ENCODE peak calls at places on chromosomes 12 and 14, in ten cellular contexts. Q is endothelial cell of umbilical vein, V is cardiac muscle cell, P is IMR-90, F is body of pancreas, C is progenitor cell of endocrine pancreas, B is dorsolateral prefrontal cortex, G is Peyer's patch, N is PC-3, D is fibroblast of mammary gland. U is an unnamed sample.

GRCh38 chr12:58346032-58346632 is 404.8 kb downstream of the ATP23 start:
- DNase-seq in V (peak; percentile 51), D (peak; percentile 64), C (no peak), B (no peak), N (peak; percentile 79), F (no peak), Q (peak; percentile 58), P (peak; percentile 62), G (no peak), U (peak; percentile 45)

GRCh38 chr12:121391619-121392324 is 8.1 kb upstream of the RNF34 start:
- DNase-seq in V (no peak), D (peak; percentile 54), Q (no peak), F (peak; percentile 20), P (peak; percentile 61), N (no peak), C (no peak), G (peak; percentile 26), B (no peak), U (no peak)

GRCh38 chr14:99195602-99196309 is 76.2 kb downstream of the BCL11B start:
- DNase-seq in Q (no peak), B (no peak), G (no peak), P (no peak), F (peak; percentile 40), V (no peak), C (no peak), D (no peak), N (no peak), U (no peak)

GRCh38 chr12:99130808-99131538 is 485.9 kb downstream of the APAF1 start:
- DNase-seq in F (no peak), D (peak; percentile 47), V (no peak), Q (no peak), G (no peak), C (no peak), N (peak; percentile 12), P (no peak), B (no peak), U (peak; percentile 63)

GRCh38 chr12:79676579-79676978 is 14.2 kb downstream of the PAWR start:
- DNase-seq in P (no peak), V (no peak), D (no peak), G (no peak), N (no peak), F (no peak), B (no peak), Q (no peak), C (no peak), U (no peak)

GRCh38 chr14:51087024-51087423 is 7.9 kb downstream of the TRIM9 start:
- DNase-seq in V (no peak), P (no peak), B (no peak), N (peak; percentile 91), G (no peak), F (no peak), D (peak; percentile 35), Q (no peak), C (no peak), U (peak; percentile 78)

GRCh38 chr14:101780887-101781239 is 19.4 kb downstream of the PPP2R5C start:
- DNase-seq in F (no peak), V (peak; percentile 27), D (no peak), Q (no peak), B (no peak), N (no peak), P (no peak), G (no peak), C (no peak), U (no peak)

GRCh38 chr12:2290091-2290490 is 237.3 kb downstream of the CACNA1C start:
- DNase-seq in P (no peak), F (no peak), N (no peak), Q (no peak), D (no peak), G (no peak), C (no peak), V (no peak), B (no peak), U (no peak)

GRCh38 chr12:106776897-106777296 is 2.4 kb downstream of the RIC8B start:
- DNase-seq in F (no peak), Q (no peak), D (no peak), P (no peak), N (no peak), V (no peak), B (no peak), G (no peak), C (no peak), U (no peak)

GRCh38 chr14:68137704-68138619 is 318.4 kb downstream of the RAD51B start:
- DNase-seq in D (peak; percentile 96), N (peak; percentile 98), F (peak; percentile 50), C (no peak), G (no peak), V (peak; percentile 81), B (no peak), Q (peak; percentile 12), P (peak; percentile 95), U (peak; percentile 98)

GRCh38 chr12:67732857-67733256 is 84.3 kb downstream of the DYRK2 start:
- DNase-seq in N (no peak), F (no peak), C (no peak), Q (no peak), D (no peak), P (no peak), V (no peak), B (no peak), G (no peak), U (no peak)

GRCh38 chr14:90739318-90740077 is 76.7 kb downstream of the TTC7B start:
- DNase-seq in V (no peak), C (no peak), Q (no peak), N (no peak), P (peak; percentile 34), F (no peak), B (no peak), G (no peak), D (no peak), U (no peak)

GRCh38 chr14:106610691-106611090 is 1084.3 kb downstream of the TMEM121 start:
- DNase-seq in N (no peak), B (no peak), V (no peak), P (no peak), D (no peak), Q (no peak), F (no peak), G (no peak), C (no peak), U (no peak)

GRCh38 chr14:106606936-106607335 is 1080.6 kb downstream of the TMEM121 start:
- DNase-seq in B (no peak), P (no peak), V (no peak), F (no peak), N (no peak), D (no peak), C (no peak), G (no peak), Q (no peak), U (no peak)

DNA sequence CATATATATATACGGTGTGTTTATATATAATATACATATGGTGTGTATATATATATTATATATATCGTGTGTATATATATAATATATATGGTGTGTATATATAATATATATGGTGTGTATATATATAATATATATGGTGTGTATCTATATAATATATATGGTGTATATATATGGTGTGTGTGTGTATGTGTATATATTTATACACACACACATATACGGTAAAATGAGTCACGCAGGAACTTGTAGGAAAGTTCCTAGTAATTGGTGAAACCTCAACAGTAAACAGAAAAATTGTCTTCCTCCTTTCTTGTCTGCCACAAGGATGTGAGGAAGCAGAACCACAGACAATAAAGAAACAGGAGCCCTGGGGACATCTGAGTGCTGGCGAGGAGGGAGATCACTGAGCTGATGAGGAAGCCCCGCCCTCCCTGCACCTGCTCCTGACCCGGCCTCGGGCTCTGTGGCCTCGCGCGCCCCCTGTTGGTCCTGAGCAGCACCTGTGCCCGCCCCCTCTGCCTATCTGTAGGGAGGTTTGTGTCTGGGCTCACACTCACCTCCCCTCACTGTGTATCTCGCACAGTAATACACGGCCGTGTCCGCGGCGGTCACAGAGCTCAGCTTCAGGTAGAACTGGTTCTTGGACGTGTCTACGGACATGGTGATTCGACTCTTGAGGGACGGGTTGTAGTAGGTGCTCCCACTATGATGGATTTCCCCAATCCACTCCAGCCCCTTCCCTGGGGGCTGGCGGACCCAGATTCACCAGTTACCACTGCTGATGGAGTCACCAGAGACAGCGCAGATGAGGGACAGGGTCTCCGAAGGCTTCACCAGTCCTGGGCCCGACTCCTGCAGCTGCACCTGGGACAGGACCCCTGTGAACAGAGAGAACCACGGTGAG is 1079.4 kb downstream of the TMEM121 start:
- DNase-seq in C (no peak), V (no peak), P (no peak), B (no peak), F (peak; percentile 32), G (peak; percentile 87), Q (no peak), N (no peak), D (no peak), U (peak; percentile 40)
- TF ChIP-seq CTCF in C (no peak), V (no peak), P (no peak), B (no peak), F (no peak), G (peak; percentile 42), Q (no peak), N (peak; percentile 8), D (no peak), U (peak; percentile 25)

GRCh38 chr14:106044949-106045596 is 518.7 kb downstream of the TMEM121 start:
- DNase-seq in D (peak; percentile 29), B (no peak), V (no peak), Q (no peak), P (no peak), C (no peak), G (peak; percentile 81), F (peak; percentile 64), N (no peak), U (peak; percentile 54)
- TF ChIP-seq CTCF in D (peak; percentile 44), B (no peak), V (no peak), Q (no peak), P (peak; percentile 16), C (no peak), G (peak; percentile 56), F (peak; percentile 51), N (peak; percentile 55), U (peak; percentile 46)

GRCh38 chr14:63245893-63246292 is 41.6 kb downstream of the RHOJ start:
- DNase-seq in C (no peak), D (no peak), F (no peak), P (no peak), G (no peak), B (no peak), Q (peak; percentile 94), V (no peak), N (no peak), U (no peak)
- TF ChIP-seq CTCF in C (no peak), D (no peak), F (no peak), P (no peak), G (no peak), B (no peak), Q (no peak), V (no peak), N (no peak), U (no peak)

GRCh38 chr12:18886962-18887361 is 149.0 kb downstream of the CAPZA3 start:
- DNase-seq in P (no peak), G (no peak), N (no peak), D (no peak), F (no peak), C (no peak), V (no peak), Q (no peak), B (no peak), U (no peak)

GRCh38 chr12:18887368-18887767 is 149.4 kb downstream of the CAPZA3 start:
- DNase-seq in D (no peak), B (no peak), G (no peak), N (no peak), C (no peak), V (no peak), P (no peak), F (no peak), Q (no peak), U (no peak)

GRCh38 chr12:18888062-18888461 is 150.1 kb downstream of the CAPZA3 start:
- DNase-seq in B (no peak), G (no peak), Q (no peak), F (no peak), P (no peak), C (no peak), N (no peak), V (no peak), D (no peak), U (no peak)

GRCh38 chr12:18882690-18883089 is 144.8 kb downstream of the CAPZA3 start:
- DNase-seq in V (no peak), C (no peak), P (no peak), N (peak; percentile 17), Q (no peak), G (no peak), D (no peak), B (no peak), F (no peak), U (no peak)
- TF ChIP-seq CTCF in V (no peak), C (no peak), P (no peak), N (peak; percentile 42), Q (no peak), G (no peak), D (no peak), B (no peak), F (no peak), U (no peak)

U was measured in MCF 10A.